ENCODE peak calls at places on chromosome 14, in four cellular contexts. W, E, V and Z are unnamed samples.

GRCh38 chr14:73422515-73422914 is 35.8 kb downstream of the NUMB start:
- DNase-seq in W (no peak), E (no peak), V (no peak), Z (no peak)

GRCh38 chr14:105448706-105449111 is 25.9 kb upstream of the CRIP2 start:
- DNase-seq in W (peak), E (peak), V (peak), Z (peak)

GRCh38 chr14:52052991-52053390 is 15.9 kb downstream of the NID2 start:
- DNase-seq in W (no peak), E (no peak), V (no peak), Z (no peak)

GRCh38 chr14:54435500-54435981 is 5.6 kb downstream of the CNIH1 start:
- DNase-seq in W (no peak), E (no peak), V (peak), Z (no peak)

GRCh38 chr14:38867561-38868150 is 235.4 kb downstream of the SEC23A start:
- DNase-seq in W (peak), E (peak), V (peak), Z (peak)

GRCh38 chr14:36625436-36625835 is 36.2 kb upstream of the PAX9 start:
- DNase-seq in W (no peak), E (no peak), V (no peak), Z (no peak)

GRCh38 chr14:38238881-38239280 is 17.0 kb downstream of the CLEC14A start:
- DNase-seq in W (no peak), E (no peak), V (no peak), Z (no peak)

GRCh38 chr14:53391631-53392030 is 238.5 kb upstream of the DDHD1 start:
- DNase-seq in W (no peak), E (no peak), V (no peak), Z (no peak)

GRCh38 chr14:44736326-44736725 is 225.4 kb downstream of the KLHL28 start:
- DNase-seq in W (no peak), E (no peak), V (no peak), Z (no peak)

GRCh38 chr14:67251573-67252226 is 10.5 kb downstream of the PALS1 start:
- DNase-seq in W (no peak), E (no peak), V (no peak), Z (no peak)

GRCh38 chr14:24196071-24197061 is 1.1 kb upstream of the TM9SF1 start:
- DNase-seq in W (no peak), E (no peak), V (peak), Z (no peak)

GRCh38 chr14:88983755-88984154 is 159.3 kb downstream of the TTC8 start:
- DNase-seq in W (no peak), E (no peak), V (no peak), Z (no peak)

GRCh38 chr14:101120636-101121398 is 217.3 kb upstream of the RTL1 start:
- DNase-seq in W (peak), E (peak), V (no peak), Z (peak)

GRCh38 chr14:105891221-105891602 is 364.8 kb downstream of the TMEM121 start:
- DNase-seq in W (peak), E (no peak), V (no peak), Z (no peak)

GRCh38 chr14:74535756-74536325 is 42.3 kb downstream of the ISCA2 start:
- DNase-seq in W (no peak), E (no peak), V (no peak), Z (no peak)

GRCh38 chr14:73237786-73238261 is 518 bp downstream of the PAPLN start:
- DNase-seq in W (no peak), E (no peak), V (peak), Z (no peak)

GRCh38 chr14:75946785-75947184 is 35.0 kb downstream of the TGFB3 start:
- DNase-seq in W (no peak), E (no peak), V (no peak), Z (no peak)

GRCh38 chr14:76090611-76091010 is 61.1 kb upstream of the GPATCH2L start:
- DNase-seq in W (no peak), E (no peak), V (no peak), Z (no peak)

GRCh38 chr14:95360828-95361227 is 41.1 kb upstream of the CLMN start:
- DNase-seq in W (no peak), E (no peak), V (no peak), Z (no peak)

GRCh38 chr14:21097616-21098133 is 780 bp downstream of the ZNF219 start:
- DNase-seq in W (no peak), E (peak), V (no peak), Z (no peak)

GRCh38 chr14:38623661-38624060 is 367.8 kb upstream of the CLEC14A start:
- DNase-seq in W (no peak), E (no peak), V (no peak), Z (no peak)

GRCh38 chr14:22547309-22547947 is 41.6 kb downstream of the DAD1 start:
- DNase-seq in W (no peak), E (no peak), V (no peak), Z (no peak)
- TF ChIP-seq POLR2AphosphoS5 in W (no peak), E (no peak), V (no peak), Z (no peak)

DNA sequence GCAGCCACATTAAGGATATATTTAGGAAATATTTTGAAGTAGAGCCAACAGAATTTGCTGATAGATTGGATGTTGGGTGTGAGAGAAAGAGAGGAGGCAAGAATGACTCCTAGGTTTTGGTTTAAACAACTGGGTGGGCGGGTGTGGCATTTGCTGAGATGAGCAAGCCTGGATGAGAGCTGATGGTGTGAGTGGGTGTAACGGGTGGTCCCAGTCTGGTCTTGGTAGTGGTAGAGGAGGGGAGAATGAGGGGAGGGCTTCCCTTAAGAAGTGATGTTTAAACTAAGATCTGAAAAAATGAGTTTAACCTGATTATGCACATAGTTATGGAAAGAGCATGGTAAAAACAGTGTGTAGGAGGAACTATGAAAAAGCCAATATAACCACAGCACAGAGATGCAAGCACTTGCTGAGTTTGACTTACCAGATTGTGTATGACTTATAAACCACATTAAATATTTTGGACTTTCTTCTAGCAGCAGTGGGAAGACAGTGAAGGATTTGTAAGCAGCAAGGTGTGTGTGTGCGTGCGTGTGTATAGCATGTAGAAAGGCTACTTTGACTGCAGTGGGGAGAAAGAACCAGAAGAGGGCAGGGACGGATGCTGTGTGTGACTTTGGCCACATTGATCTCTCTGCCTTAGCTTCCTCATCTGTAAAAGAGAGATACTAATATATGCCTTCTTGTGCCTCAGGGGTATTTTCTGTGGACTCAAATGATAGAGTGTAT is 139.7 kb downstream of the PRIMA1 start:
- DNase-seq in W (no peak), E (no peak), V (peak), Z (no peak)
- TF ChIP-seq CTCF in W (peak), E (no peak), V (peak), Z (no peak)

GRCh38 chr14:68958553-68958952 is 20.5 kb downstream of the ACTN1 start:
- DNase-seq in W (no peak), E (no peak), V (no peak), Z (no peak)
- TF ChIP-seq POLR2AphosphoS5 in W (no peak), E (no peak), V (no peak), Z (peak)

DNA sequence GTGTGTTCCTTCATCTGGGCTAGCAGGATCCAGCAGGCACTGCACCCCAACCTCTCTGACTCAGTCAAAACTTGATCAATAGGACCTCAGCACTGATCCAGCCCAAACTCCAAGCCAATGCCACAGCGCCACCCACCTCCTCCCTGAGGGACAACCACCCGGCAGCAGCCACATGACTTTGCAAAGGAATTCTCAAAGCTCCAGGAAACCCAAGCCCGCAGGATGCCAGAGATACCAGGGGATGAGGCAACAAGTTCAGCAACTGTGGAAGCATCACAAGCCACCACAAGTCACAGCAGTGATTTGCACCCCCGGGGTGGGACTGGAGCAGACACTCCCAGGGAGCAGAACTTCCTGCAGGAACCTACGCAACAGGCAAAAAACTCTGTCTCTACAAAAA is 37.3 kb downstream of the ACTN1 start:
- DNase-seq in W (peak), E (peak), V (no peak), Z (peak)
- TF ChIP-seq CTCF in W (peak), E (peak), V (peak), Z (peak)

GRCh38 chr14:34875031-34875922 is at the start of gene BAZ1A:
- DNase-seq in W (peak), E (peak), V (peak), Z (peak)
- TF ChIP-seq POLR2AphosphoS5 in W (peak), E (peak), V (peak), Z (peak)

GRCh38 chr14:63045612-63046320 is 508 bp upstream of the KCNH5 start:
- DNase-seq in W (no peak), E (no peak), V (peak), Z (no peak)
- TF ChIP-seq CTCF in W (no peak), E (no peak), V (no peak), Z (no peak)

GRCh38 chr14:102757646-102758045 is 19.6 kb upstream of the TRAF3 start:
- DNase-seq in W (no peak), E (no peak), V (no peak), Z (no peak)
- TF ChIP-seq POLR2AphosphoS5 in W (no peak), E (no peak), V (no peak), Z (no peak)

GRCh38 chr14:85528080-85528881 is 1.7 kb upstream of the FLRT2 start:
- DNase-seq in W (peak), E (no peak), V (no peak), Z (peak)
- TF ChIP-seq CTCF in W (no peak), E (peak), V (no peak), Z (peak)

GRCh38 chr14:61308198-61308597 is 13.2 kb upstream of the PRKCH start:
- DNase-seq in W (no peak), E (no peak), V (no peak), Z (no peak)
- TF ChIP-seq POLR2AphosphoS5 in W (no peak), E (no peak), V (no peak), Z (no peak)